ENCODE peak calls at places on chromosomes 4 and X, in five cellular contexts. Y, P, W, U and A are unnamed samples.

GRCh38 chr4:4368821-4369580 is 17.9 kb upstream of the NSG1 start:
- ATAC-seq in Y (no peak), P (no peak), W (no peak), U (no peak), A (no peak)

GRCh38 chr4:165580379-165580905 is 201.6 kb downstream of the CPE start:
- ATAC-seq in Y (no peak), P (no peak), W (peak), U (peak), A (no peak)

GRCh38 chr4:174520655-174521054 is 1.6 kb downstream of the HPGD start:
- ATAC-seq in Y (no peak), P (no peak), W (no peak), U (no peak), A (peak)

GRCh38 chr4:156559346-156559745 is 412.3 kb downstream of the PDGFC start:
- ATAC-seq in Y (no peak), P (no peak), W (no peak), U (no peak), A (no peak)

GRCh38 chrX:130125090-130125489 is 14.8 kb upstream of the ELF4 start:
- ATAC-seq in Y (no peak), P (no peak), W (peak), U (no peak), A (peak)

GRCh38 chrX:104335765-104336164 is 81.0 kb upstream of the ESX1 start:
- ATAC-seq in Y (no peak), P (no peak), W (no peak), U (no peak), A (no peak)

GRCh38 chrX:109785053-109785452 is 52.0 kb upstream of the ACSL4 start:
- ATAC-seq in Y (no peak), P (no peak), W (no peak), U (no peak), A (no peak)

GRCh38 chrX:137194164-137194563 is 160.4 kb upstream of the GPR101 start:
- ATAC-seq in Y (no peak), P (no peak), W (no peak), U (peak), A (no peak)

GRCh38 chrX:73863268-73863667 is 300.3 kb downstream of the CHIC1 start:
- ATAC-seq in Y (no peak), P (no peak), W (no peak), U (no peak), A (no peak)

GRCh38 chr4:186684889-186685309 is 38.8 kb downstream of the FAT1 start:
- ATAC-seq in Y (no peak), P (no peak), W (no peak), U (peak), A (no peak)

GRCh38 chr4:70182517-70183167 is 12.9 kb upstream of the ODAM start:
- ATAC-seq in Y (no peak), P (no peak), W (no peak), U (no peak), A (no peak)

GRCh38 chr4:136307765-136308164 is 1224.5 kb downstream of the PCDH18 start:
- ATAC-seq in Y (no peak), P (no peak), W (no peak), U (no peak), A (no peak)

GRCh38 chr4:173381610-173382009 is 10.9 kb downstream of the SAP30 start:
- ATAC-seq in Y (no peak), P (no peak), W (no peak), U (no peak), A (no peak)

GRCh38 chr4:167966161-167966560 is 126.2 kb upstream of the ANXA10 start:
- ATAC-seq in Y (no peak), P (no peak), W (no peak), U (no peak), A (no peak)

GRCh38 chrX:23817979-23818336 is 35.0 kb downstream of the SAT1 start:
- ATAC-seq in Y (no peak), P (no peak), W (no peak), U (no peak), A (no peak)

GRCh38 chr4:101701551-101701950 is 89.0 kb upstream of the BANK1 start:
- ATAC-seq in Y (no peak), P (no peak), W (no peak), U (no peak), A (no peak)

GRCh38 chr4:73127839-73128448 is 58.4 kb upstream of the COX18 start:
- ATAC-seq in Y (peak), P (peak), W (no peak), U (peak), A (no peak)

GRCh38 chr4:11039494-11040142 is 355.1 kb upstream of the CLNK start:
- ATAC-seq in Y (no peak), P (no peak), W (no peak), U (no peak), A (no peak)

GRCh38 chr4:11597506-11597905 is 168.8 kb upstream of the HS3ST1 start:
- ATAC-seq in Y (no peak), P (no peak), W (no peak), U (no peak), A (no peak)

GRCh38 chr4:25532579-25532978 is 123.1 kb upstream of the SLC34A2 start:
- ATAC-seq in Y (no peak), P (no peak), W (no peak), U (no peak), A (no peak)

GRCh38 chrX:119606508-119607389 is 525 bp upstream of the NKRF start:
- ATAC-seq in Y (peak), P (peak), W (peak), U (no peak), A (peak)

GRCh38 chr4:16045687-16046086 is 38.1 kb downstream of the PROM1 start:
- ATAC-seq in Y (no peak), P (no peak), W (no peak), U (no peak), A (no peak)

GRCh38 chr4:87044511-87045369 is 109.9 kb downstream of the AFF1 start:
- ATAC-seq in Y (no peak), P (peak), W (peak), U (no peak), A (no peak)

GRCh38 chrX:120244395-120244734 is 6.2 kb upstream of the ZBTB33 start:
- ATAC-seq in Y (no peak), P (no peak), W (peak), U (no peak), A (peak)

GRCh38 chrX:132180929-132181328 is 38.3 kb downstream of the RAP2C start:
- ATAC-seq in Y (no peak), P (no peak), W (no peak), U (no peak), A (no peak)

GRCh38 chr4:141134051-141134450 is 782 bp upstream of the RNF150 start:
- ATAC-seq in Y (no peak), P (no peak), W (no peak), U (no peak), A (no peak)

GRCh38 chrX:78712381-78712780 is 35.1 kb upstream of the LPAR4 start:
- ATAC-seq in Y (no peak), P (no peak), W (no peak), U (no peak), A (no peak)

GRCh38 chr4:127558489-127559407 is 74.0 kb upstream of the INTU start:
- ATAC-seq in Y (no peak), P (peak), W (no peak), U (no peak), A (peak)

GRCh38 chrX:16807548-16807947 is 21.3 kb downstream of the TXLNG start:
- ATAC-seq in Y (no peak), P (no peak), W (peak), U (peak), A (no peak)

GRCh38 chr4:140158234-140159030 is 4.4 kb upstream of the MAML3 start:
- ATAC-seq in Y (no peak), P (no peak), W (no peak), U (no peak), A (peak)

GRCh38 chr4:78417603-78418002 is 134.0 kb upstream of the ANXA3 start:
- ATAC-seq in Y (no peak), P (no peak), W (no peak), U (no peak), A (no peak)

GRCh38 chr4:145819246-145820181 is 119.1 kb downstream of the ZNF827 start:
- ATAC-seq in Y (no peak), P (no peak), W (peak), U (no peak), A (no peak)

GRCh38 chr4:11847161-11847560 is 418.5 kb upstream of the HS3ST1 start:
- ATAC-seq in Y (no peak), P (no peak), W (no peak), U (no peak), A (no peak)

GRCh38 chr4:80172203-80172602 is 25.1 kb upstream of the PRDM8 start:
- ATAC-seq in Y (peak), P (peak), W (no peak), U (no peak), A (no peak)
- H3K4me3 ChIP-seq in Y (peak), P (peak), W (no peak), U (no peak), A (no peak)

DNA sequence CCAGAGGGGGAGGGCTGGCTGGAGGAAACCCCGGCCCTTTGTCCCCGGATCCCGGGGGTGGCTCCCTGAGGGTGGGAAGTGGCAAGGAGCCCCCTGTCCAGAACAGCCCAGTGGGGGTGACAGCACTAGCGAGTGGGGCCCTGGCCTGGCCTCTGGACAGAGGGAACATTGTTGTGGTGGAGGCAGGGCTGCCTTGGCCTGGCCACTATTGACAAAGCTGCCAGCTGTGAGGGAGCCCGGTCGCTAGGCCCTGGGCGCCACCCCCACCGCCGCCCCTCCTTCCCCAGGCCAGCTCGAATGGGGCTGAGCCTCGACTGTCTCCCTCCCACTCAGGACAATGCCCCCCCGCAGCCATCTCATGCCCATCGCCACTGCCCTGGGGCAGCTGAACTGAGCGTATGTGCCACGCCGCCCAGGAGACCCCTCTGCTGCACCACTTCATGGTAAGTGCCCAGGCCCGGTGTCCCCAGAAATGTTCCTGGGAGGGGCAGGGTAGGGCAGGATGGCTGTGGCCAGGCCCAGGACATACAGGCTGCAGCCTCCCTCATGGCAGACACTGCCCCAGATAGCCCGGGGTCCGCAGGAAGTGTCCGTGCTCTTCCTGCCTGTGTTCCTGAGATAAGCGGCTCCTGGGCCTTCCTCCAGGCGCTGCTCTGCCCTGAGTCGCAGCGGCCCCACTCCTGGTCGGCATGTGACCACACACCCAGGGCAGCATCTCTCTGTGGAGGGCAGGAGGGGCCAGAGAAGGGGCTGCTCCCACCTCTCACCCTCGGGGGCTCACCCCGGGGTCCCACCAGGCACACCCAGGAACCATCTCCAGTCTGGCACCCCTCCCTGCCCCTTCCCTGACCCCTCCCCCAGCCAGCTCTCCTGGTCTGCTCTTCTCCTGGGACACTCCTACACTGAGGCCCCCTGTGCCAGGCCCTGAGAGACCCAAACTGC is 1.4 kb downstream of the PLXNB3 start:
- ATAC-seq in Y (no peak), P (no peak), W (no peak), U (no peak), A (peak)
- H3K4me3 ChIP-seq in Y (no peak), P (no peak), W (no peak), U (no peak), A (peak)

GRCh38 chr4:1604706-1605205 is 79.4 kb downstream of the FAM53A start:
- ATAC-seq in Y (peak), P (peak), W (no peak), U (peak), A (no peak)
- H3K4me3 ChIP-seq in Y (peak), P (peak), W (no peak), U (no peak), A (no peak)

GRCh38 chr4:8270418-8270771 is 841 bp downstream of the HTRA3 start:
- ATAC-seq in Y (no peak), P (no peak), W (no peak), U (no peak), A (no peak)

GRCh38 chr4:8271821-8272220 is 2.3 kb downstream of the HTRA3 start:
- ATAC-seq in Y (no peak), P (no peak), W (no peak), U (no peak), A (no peak)

GRCh38 chr4:8272472-8273428 is 3.2 kb downstream of the HTRA3 start:
- ATAC-seq in Y (no peak), P (no peak), W (no peak), U (no peak), A (no peak)

GRCh38 chr4:8269535-8270417 is at the start of gene HTRA3:
- ATAC-seq in Y (no peak), P (peak), W (peak), U (no peak), A (peak)

DNA sequence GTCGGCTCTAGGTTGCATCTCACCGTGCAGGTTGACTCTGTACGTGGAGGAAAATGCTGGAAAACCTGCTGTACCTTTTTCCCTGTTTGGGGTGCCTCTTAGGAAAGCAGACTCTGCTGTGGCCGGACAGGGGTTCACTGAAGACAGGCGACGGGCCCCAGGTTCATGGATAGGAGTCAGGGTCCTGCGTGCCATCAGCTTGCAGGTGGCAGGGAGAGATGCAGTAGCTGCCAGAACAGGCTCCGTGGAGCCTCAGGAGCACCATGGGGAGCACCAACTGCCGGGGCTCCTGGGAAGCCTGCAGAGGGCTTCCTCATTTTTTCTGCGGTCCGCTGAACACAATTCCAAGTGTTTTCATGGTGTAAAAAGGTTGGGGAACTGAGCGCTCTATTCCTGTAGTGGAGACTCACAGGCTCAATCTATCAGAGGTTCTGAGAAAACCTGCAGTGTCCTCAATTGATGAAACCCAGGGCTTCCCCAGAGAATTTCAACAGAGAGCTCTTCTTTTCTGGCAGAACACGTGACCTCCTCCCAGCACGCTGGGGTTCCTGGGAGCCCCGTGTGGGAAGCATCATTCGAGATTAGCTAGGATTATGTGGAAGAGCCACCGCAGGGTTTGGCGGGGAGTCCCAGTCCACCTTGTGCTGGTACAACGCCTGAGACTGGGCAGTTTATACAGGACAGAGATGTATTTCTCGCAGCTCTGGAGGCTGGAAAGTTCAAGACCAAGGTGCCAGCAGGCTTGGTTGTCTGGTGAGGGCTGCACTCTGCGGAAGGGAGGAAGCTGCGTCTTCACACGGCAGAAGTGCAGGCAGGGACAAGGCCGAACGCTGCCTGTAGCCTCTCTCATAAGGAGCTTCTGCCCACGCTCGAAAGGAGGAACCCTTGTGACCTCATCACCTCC is 1.6 kb downstream of the HTRA3 start:
- ATAC-seq in Y (no peak), P (no peak), W (no peak), U (no peak), A (no peak)
- H3K4me3 ChIP-seq in Y (no peak), P (no peak), W (peak), U (no peak), A (peak)